ENCODE peak calls at places on chromosomes 5 and 9, in nine cellular contexts. F is ovary; K is CD8-positive, alpha-beta T cell; U is heart left ventricle; T is HCT116; Q is pancreas; M is tibial artery; N is thoracic aorta; W is PC-3. J is an unnamed sample.

GRCh38 chr5:91038180-91038808 is 344.8 kb downstream of the ARRDC3 start:
- DNase-seq in Q (no peak), T (no peak), U (no peak), N (no peak), M (no peak), F (no peak), W (no peak), K (no peak), J (no peak)

GRCh38 chr9:117325110-117325788 is 89.6 kb downstream of the ASTN2 start:
- DNase-seq in F (no peak), U (no peak), Q (no peak), W (no peak), M (no peak), N (no peak), K (no peak), T (no peak), J (no peak)

GRCh38 chr5:3904584-3904983 is 309.0 kb downstream of the IRX1 start:
- DNase-seq in N (no peak), Q (no peak), T (no peak), U (no peak), K (no peak), F (no peak), W (no peak), M (no peak), J (no peak)

GRCh38 chr9:128528445-128529160 is 23.8 kb upstream of the SPTAN1 start:
- DNase-seq in F (no peak), M (no peak), K (no peak), N (no peak), Q (no peak), W (peak; percentile 62), U (no peak), T (no peak), J (no peak)

GRCh38 chr9:117188394-117188793 is 226.5 kb downstream of the ASTN2 start:
- DNase-seq in T (no peak), N (no peak), Q (no peak), K (no peak), M (no peak), U (no peak), W (no peak), F (no peak), J (no peak)

GRCh38 chr9:107637421-107638420 is 148.2 kb upstream of the KLF4 start:
- DNase-seq in M (peak; percentile 98), N (peak; percentile 91), K (no peak), T (no peak), U (peak; percentile 95), W (peak; percentile 31), Q (peak; percentile 75), F (peak; percentile 94), J (peak; percentile 97)

GRCh38 chr9:121963542-121963995 is 129.5 kb downstream of the TTLL11 start:
- DNase-seq in T (no peak), W (peak; percentile 89), M (no peak), F (no peak), N (no peak), K (no peak), U (no peak), Q (no peak), J (no peak)

GRCh38 chr9:138103111-138103823 is 225.7 kb downstream of the CACNA1B start:
- DNase-seq in T (no peak), U (no peak), K (no peak), W (no peak), M (no peak), N (no peak), Q (no peak), F (no peak), J (no peak)

GRCh38 chr5:82849885-82850284 is 227.3 kb downstream of the TMEM167A start:
- DNase-seq in M (no peak), T (no peak), K (no peak), W (no peak), Q (no peak), N (no peak), U (no peak), F (no peak), J (no peak)

GRCh38 chr5:94461131-94461530 is 157.3 kb downstream of the KIAA0825 start:
- DNase-seq in F (no peak), K (no peak), M (no peak), W (no peak), N (no peak), U (no peak), T (no peak), Q (no peak), J (no peak)

GRCh38 chr5:82794876-82795275 is 282.3 kb downstream of the TMEM167A start:
- DNase-seq in N (no peak), Q (no peak), M (no peak), W (peak; percentile 73), K (no peak), F (no peak), U (no peak), T (no peak), J (no peak)

GRCh38 chr5:93886917-93887361 is 145.5 kb upstream of the POU5F2 start:
- DNase-seq in K (no peak), N (no peak), T (no peak), U (no peak), F (no peak), Q (no peak), W (no peak), M (no peak), J (no peak)

GRCh38 chr5:87114631-87115030 is 153.1 kb upstream of the RASA1 start:
- DNase-seq in K (no peak), F (no peak), N (no peak), Q (no peak), U (no peak), M (no peak), W (no peak), T (no peak), J (no peak)

GRCh38 chr5:143641549-143641955 is 170.4 kb upstream of the HMHB1 start:
- DNase-seq in U (no peak), T (no peak), K (no peak), Q (no peak), M (no peak), W (no peak), N (no peak), F (no peak), J (no peak)

GRCh38 chr9:128389395-128390149 is 18.4 kb downstream of the URM1 start:
- DNase-seq in T (no peak), F (no peak), K (no peak), Q (no peak), U (no peak), M (no peak), W (no peak), N (no peak), J (no peak)

GRCh38 chr5:169786219-169786618 is 149.1 kb downstream of the DOCK2 start:
- DNase-seq in K (no peak), M (no peak), N (no peak), Q (no peak), F (no peak), U (no peak), T (no peak), W (peak; percentile 32), J (no peak)

DNA sequence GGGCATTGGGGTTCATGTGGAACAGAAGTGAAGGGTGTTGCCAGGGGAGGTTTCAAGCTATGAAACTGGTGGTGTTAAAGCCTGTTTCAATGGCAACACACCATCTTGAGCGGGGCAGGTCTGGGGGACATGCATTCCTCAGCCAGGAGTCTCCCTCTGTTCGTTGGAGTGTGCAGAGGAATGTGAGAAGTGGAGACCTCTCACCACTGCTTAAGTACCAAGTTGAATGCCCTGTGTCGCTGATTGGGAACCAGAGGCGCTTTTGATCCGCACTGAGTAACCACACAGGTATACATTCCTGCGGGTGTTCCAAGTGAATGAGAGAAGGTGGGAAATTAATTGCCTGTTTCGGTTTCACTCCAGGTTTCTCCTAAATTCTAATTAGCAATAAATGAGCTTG is 99.4 kb downstream of the LIX1 start:
- DNase-seq in K (no peak), F (no peak), N (no peak), T (no peak), U (no peak), Q (no peak), M (no peak), W (no peak), J (no peak)
- H3K4me1 ChIP-seq in K (no peaks in the 10 kb centered on the region), F (no peaks in the 10 kb centered on the region), N (no peaks in the 10 kb centered on the region), T (no peaks in the 10 kb centered on the region), U (no peaks in the 10 kb centered on the region), Q (no peaks in the 10 kb centered on the region), M (no peaks in the 10 kb centered on the region), W (no peaks in the 10 kb centered on the region), J (no peaks in the 10 kb centered on the region)

DNA sequence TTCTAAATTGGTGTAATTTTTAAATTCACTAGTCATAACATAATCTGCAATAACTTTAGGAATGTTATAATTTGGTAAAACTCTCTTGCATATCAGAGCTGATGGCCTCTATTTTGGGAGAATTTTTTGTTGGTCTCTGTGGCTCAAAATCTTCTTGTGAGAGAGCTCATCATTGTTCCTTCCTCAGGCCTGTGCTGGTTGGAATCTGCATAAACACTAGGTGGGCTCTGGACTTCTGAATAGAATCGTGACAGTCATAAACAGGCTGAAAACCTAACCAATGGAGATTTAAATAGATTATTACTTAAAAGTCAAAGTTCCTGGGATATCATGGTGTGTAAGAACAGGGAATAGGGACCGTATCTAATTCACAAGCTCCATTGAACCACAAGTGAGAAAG is 1129.6 kb downstream of the CDH12 start:
- DNase-seq in Q (no peak), W (no peak), T (no peak), K (no peak), F (no peak), N (no peak), U (no peak), M (no peak), J (no peak)
- TF ChIP-seq CTCF in Q (no peak), W (no peak), T (no peak), K (no peak), F (no peak), N (no peak), U (no peak), M (no peak), J (no peak)

GRCh38 chr5:7210549-7210948 is 185.4 kb upstream of the ADCY2 start:
- DNase-seq in W (no peak), K (no peak), N (no peak), M (no peak), U (no peak), Q (no peak), T (no peak), F (no peak), J (no peak)

GRCh38 chr5:7207979-7208378 is 188.0 kb upstream of the ADCY2 start:
- DNase-seq in M (no peak), U (no peak), N (no peak), F (no peak), W (no peak), K (no peak), Q (no peak), T (no peak), J (no peak)

GRCh38 chr5:7213525-7213924 is 182.4 kb upstream of the ADCY2 start:
- DNase-seq in M (no peak), F (no peak), U (no peak), W (no peak), K (no peak), N (no peak), Q (no peak), T (no peak), J (no peak)

GRCh38 chr5:7208911-7209310 is 187.0 kb upstream of the ADCY2 start:
- DNase-seq in Q (no peak), T (no peak), W (no peak), M (peak; percentile 68), K (no peak), N (no peak), F (no peak), U (no peak), J (no peak)

GRCh38 chr5:7209583-7210139 is 186.3 kb upstream of the ADCY2 start:
- DNase-seq in W (no peak), F (no peak), U (no peak), N (no peak), M (peak; percentile 71), Q (no peak), K (no peak), T (no peak), J (no peak)
- H3K27ac ChIP-seq in W (no peak overlapping the region), F (no peak overlapping the region), U (no peak overlapping the region), N (no peak overlapping the region), M (peak overlapping the region; percentile 33), Q (peak overlapping the region; percentile 5), K (no peak overlapping the region), T (no peak overlapping the region), J (no peak overlapping the region)

GRCh38 chr5:135493406-135494180 is 41.4 kb upstream of the TIFAB start:
- DNase-seq in Q (no peak), M (peak; percentile 46), F (no peak), T (peak; percentile 31), N (no peak), U (no peak), W (peak; percentile 86), K (no peak), J (no peak)
- H3K4me1 ChIP-seq in Q (no peaks in the 10 kb centered on the region), M (no peaks in the 10 kb centered on the region), F (peaks cover 3% of the 10 kb centered on the region), T (peaks cover 4% of the 10 kb centered on the region), N (peaks cover 5% of the 10 kb centered on the region), U (peaks cover 17% of the 10 kb centered on the region), W (peaks cover 53% of the 10 kb centered on the region), K (no peaks in the 10 kb centered on the region), J (peaks cover 17% of the 10 kb centered on the region)